ENCODE peak calls at places on chromosomes 5 and 9, in eight cellular contexts. One of them, this sample, is unnamed.

GRCh38 chr5:95845401-95845800 is 22.9 kb upstream of the GLRX start:
- DNase-seq in GM12892: no peak
- DNase-seq in GM12878: no peak
- DNase-seq in HepG2: no peak
- DNase-seq in Panc1: no peak
- DNase-seq in HCT116: no peak
- DNase-seq in breast epithelium: no peak
- DNase-seq in transverse colon: no peak
- DNase-seq in this sample: no peak

GRCh38 chr9:95458666-95459065 is 58.1 kb downstream of the PTCH1 start:
- DNase-seq in GM12892: no peak
- DNase-seq in GM12878: no peak
- DNase-seq in HepG2: no peak
- DNase-seq in Panc1: no peak
- DNase-seq in HCT116: no peak
- DNase-seq in breast epithelium: no peak
- DNase-seq in transverse colon: no peak
- DNase-seq in this sample: no peak

GRCh38 chr9:94623253-94623652 is 16.1 kb downstream of the FBP1 start:
- DNase-seq in GM12892: peak; percentile 47
- DNase-seq in GM12878: no peak
- DNase-seq in HepG2: peak; percentile 85
- DNase-seq in Panc1: no peak
- DNase-seq in HCT116: peak; percentile 59
- DNase-seq in breast epithelium: no peak
- DNase-seq in transverse colon: peak; percentile 80
- DNase-seq in this sample: no peak

GRCh38 chr5:139649082-139649991 is 1.2 kb downstream of the CXXC5 start:
- DNase-seq in GM12892: no peak
- DNase-seq in GM12878: no peak
- DNase-seq in HepG2: no peak
- DNase-seq in Panc1: no peak
- DNase-seq in HCT116: no peak
- DNase-seq in breast epithelium: no peak
- DNase-seq in transverse colon: peak; percentile 32
- DNase-seq in this sample: peak; percentile 69

GRCh38 chr9:112719696-112720095 is 1.8 kb upstream of the INIP start:
- DNase-seq in GM12892: no peak
- DNase-seq in GM12878: no peak
- DNase-seq in HepG2: no peak
- DNase-seq in Panc1: no peak
- DNase-seq in HCT116: no peak
- DNase-seq in breast epithelium: no peak
- DNase-seq in transverse colon: no peak
- DNase-seq in this sample: no peak

GRCh38 chr9:98373622-98374021 is 118.2 kb upstream of the TBC1D2 start:
- DNase-seq in GM12892: no peak
- DNase-seq in GM12878: no peak
- DNase-seq in HepG2: no peak
- DNase-seq in Panc1: no peak
- DNase-seq in HCT116: no peak
- DNase-seq in breast epithelium: no peak
- DNase-seq in transverse colon: no peak
- DNase-seq in this sample: no peak

GRCh38 chr5:81971086-81971693 is 633 bp upstream of the ATG10 start:
- DNase-seq in GM12892: no peak
- DNase-seq in GM12878: peak; percentile 19
- DNase-seq in HepG2: peak; percentile 3
- DNase-seq in Panc1: peak; percentile 15
- DNase-seq in HCT116: no peak
- DNase-seq in breast epithelium: no peak
- DNase-seq in transverse colon: peak; percentile 9
- DNase-seq in this sample: no peak

GRCh38 chr9:3699868-3700267 is 174.1 kb upstream of the RFX3 start:
- DNase-seq in GM12892: no peak
- DNase-seq in GM12878: no peak
- DNase-seq in HepG2: no peak
- DNase-seq in Panc1: no peak
- DNase-seq in HCT116: no peak
- DNase-seq in breast epithelium: no peak
- DNase-seq in transverse colon: no peak
- DNase-seq in this sample: no peak

GRCh38 chr5:172770675-172771438 is at the start of gene DUSP1:
- DNase-seq in GM12892: peak; percentile 92
- DNase-seq in GM12878: no peak
- DNase-seq in HepG2: peak; percentile 88
- DNase-seq in Panc1: peak; percentile 76
- DNase-seq in HCT116: peak; percentile 89
- DNase-seq in breast epithelium: peak; percentile 99
- DNase-seq in transverse colon: peak; percentile 99
- DNase-seq in this sample: peak; percentile 100

GRCh38 chr5:74122979-74123575 is 497.1 kb downstream of the ARHGEF28 start:
- DNase-seq in GM12892: no peak
- DNase-seq in GM12878: no peak
- DNase-seq in HepG2: no peak
- DNase-seq in Panc1: no peak
- DNase-seq in HCT116: no peak
- DNase-seq in breast epithelium: no peak
- DNase-seq in transverse colon: no peak
- DNase-seq in this sample: no peak

GRCh38 chr9:123120953-123121352 is 87.5 kb downstream of the GPR21 start:
- DNase-seq in GM12892: no peak
- DNase-seq in GM12878: no peak
- DNase-seq in HepG2: no peak
- DNase-seq in Panc1: no peak
- DNase-seq in HCT116: no peak
- DNase-seq in breast epithelium: no peak
- DNase-seq in transverse colon: no peak
- DNase-seq in this sample: no peak

GRCh38 chr5:146447734-146448380 is 724 bp downstream of the TCERG1 start:
- DNase-seq in GM12892: no peak
- DNase-seq in GM12878: no peak
- DNase-seq in HepG2: peak; percentile 47
- DNase-seq in Panc1: no peak
- DNase-seq in HCT116: no peak
- DNase-seq in breast epithelium: no peak
- DNase-seq in transverse colon: peak; percentile 45
- DNase-seq in this sample: no peak

GRCh38 chr9:84301851-84302250 is 38.7 kb downstream of the SLC28A3 start:
- DNase-seq in GM12892: no peak
- DNase-seq in GM12878: no peak
- DNase-seq in HepG2: no peak
- DNase-seq in Panc1: no peak
- DNase-seq in HCT116: no peak
- DNase-seq in breast epithelium: no peak
- DNase-seq in transverse colon: no peak
- DNase-seq in this sample: no peak

GRCh38 chr5:143311955-143312354 is 91.5 kb downstream of the NR3C1 start:
- DNase-seq in GM12892: no peak
- DNase-seq in GM12878: no peak
- DNase-seq in HepG2: no peak
- DNase-seq in Panc1: no peak
- DNase-seq in HCT116: no peak
- DNase-seq in breast epithelium: no peak
- DNase-seq in transverse colon: no peak
- DNase-seq in this sample: no peak

GRCh38 chr9:83346655-83347393 is 191.4 kb downstream of the FRMD3 start:
- DNase-seq in GM12892: no peak
- DNase-seq in GM12878: no peak
- DNase-seq in HepG2: no peak
- DNase-seq in Panc1: no peak
- DNase-seq in HCT116: no peak
- DNase-seq in breast epithelium: no peak
- DNase-seq in transverse colon: no peak
- DNase-seq in this sample: no peak

GRCh38 chr5:52024363-52024762 is 641.1 kb downstream of the ISL1 start:
- DNase-seq in GM12892: no peak
- DNase-seq in GM12878: no peak
- DNase-seq in HepG2: peak; percentile 6
- DNase-seq in Panc1: no peak
- DNase-seq in HCT116: no peak
- DNase-seq in breast epithelium: no peak
- DNase-seq in transverse colon: no peak
- DNase-seq in this sample: no peak

GRCh38 chr5:89901983-89902382 is 507.6 kb downstream of the CETN3 start:
- DNase-seq in GM12892: no peak
- DNase-seq in GM12878: no peak
- DNase-seq in HepG2: no peak
- DNase-seq in Panc1: no peak
- DNase-seq in HCT116: no peak
- DNase-seq in breast epithelium: peak; percentile 23
- DNase-seq in transverse colon: peak; percentile 18
- DNase-seq in this sample: peak; percentile 87
- TF ChIP-seq POLR2AphosphoS5 in GM12892: no peak
- TF ChIP-seq POLR2AphosphoS5 in GM12878: no peak
- TF ChIP-seq POLR2AphosphoS5 in HepG2: no peak
- TF ChIP-seq POLR2AphosphoS5 in Panc1: no peak
- TF ChIP-seq POLR2AphosphoS5 in HCT116: no peak
- TF ChIP-seq POLR2AphosphoS5 in breast epithelium: no peak
- TF ChIP-seq POLR2AphosphoS5 in transverse colon: peak; percentile 52
- TF ChIP-seq POLR2AphosphoS5 in this sample: peak; percentile 71

GRCh38 chr9:131125038-131125287 is 423 bp upstream of the NUP214 start:
- DNase-seq in GM12892: no peak
- DNase-seq in GM12878: no peak
- DNase-seq in HepG2: no peak
- DNase-seq in Panc1: no peak
- DNase-seq in HCT116: no peak
- DNase-seq in breast epithelium: no peak
- DNase-seq in transverse colon: no peak
- DNase-seq in this sample: no peak
- TF ChIP-seq POLR2AphosphoS5 in GM12892: no peak
- TF ChIP-seq POLR2AphosphoS5 in GM12878: no peak
- TF ChIP-seq POLR2AphosphoS5 in HepG2: no peak
- TF ChIP-seq POLR2AphosphoS5 in Panc1: no peak
- TF ChIP-seq POLR2AphosphoS5 in HCT116: no peak
- TF ChIP-seq POLR2AphosphoS5 in breast epithelium: no peak
- TF ChIP-seq POLR2AphosphoS5 in transverse colon: no peak
- TF ChIP-seq POLR2AphosphoS5 in this sample: no peak

DNA sequence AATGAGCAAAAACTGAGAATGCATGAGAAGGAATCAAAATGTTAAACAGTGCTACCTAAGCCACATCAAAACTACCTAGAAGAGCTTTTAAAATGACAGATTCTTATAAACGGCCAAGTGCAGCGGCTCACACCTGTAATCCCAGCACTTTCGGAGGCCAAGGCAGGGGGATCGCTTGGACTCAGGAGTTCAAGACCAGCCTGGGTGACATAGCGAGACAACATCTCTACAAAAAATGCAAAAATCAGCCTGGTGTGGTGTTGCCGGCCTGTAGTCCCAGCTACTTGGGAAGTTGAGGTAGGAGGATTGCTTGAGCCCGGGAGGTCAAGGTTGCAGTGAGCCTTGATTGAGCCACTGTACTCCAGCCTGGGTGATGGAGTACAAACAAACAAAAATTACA is 13.4 kb downstream of the FNBP1 start:
- DNase-seq in GM12892: no peak
- DNase-seq in GM12878: no peak
- DNase-seq in HepG2: no peak
- DNase-seq in Panc1: no peak
- DNase-seq in HCT116: no peak
- DNase-seq in breast epithelium: no peak
- DNase-seq in transverse colon: no peak
- DNase-seq in this sample: no peak
- TF ChIP-seq POLR2AphosphoS5 in GM12892: no peak
- TF ChIP-seq POLR2AphosphoS5 in GM12878: no peak
- TF ChIP-seq POLR2AphosphoS5 in HepG2: no peak
- TF ChIP-seq POLR2AphosphoS5 in Panc1: no peak
- TF ChIP-seq POLR2AphosphoS5 in HCT116: no peak
- TF ChIP-seq POLR2AphosphoS5 in breast epithelium: no peak
- TF ChIP-seq POLR2AphosphoS5 in transverse colon: no peak
- TF ChIP-seq POLR2AphosphoS5 in this sample: no peak

DNA sequence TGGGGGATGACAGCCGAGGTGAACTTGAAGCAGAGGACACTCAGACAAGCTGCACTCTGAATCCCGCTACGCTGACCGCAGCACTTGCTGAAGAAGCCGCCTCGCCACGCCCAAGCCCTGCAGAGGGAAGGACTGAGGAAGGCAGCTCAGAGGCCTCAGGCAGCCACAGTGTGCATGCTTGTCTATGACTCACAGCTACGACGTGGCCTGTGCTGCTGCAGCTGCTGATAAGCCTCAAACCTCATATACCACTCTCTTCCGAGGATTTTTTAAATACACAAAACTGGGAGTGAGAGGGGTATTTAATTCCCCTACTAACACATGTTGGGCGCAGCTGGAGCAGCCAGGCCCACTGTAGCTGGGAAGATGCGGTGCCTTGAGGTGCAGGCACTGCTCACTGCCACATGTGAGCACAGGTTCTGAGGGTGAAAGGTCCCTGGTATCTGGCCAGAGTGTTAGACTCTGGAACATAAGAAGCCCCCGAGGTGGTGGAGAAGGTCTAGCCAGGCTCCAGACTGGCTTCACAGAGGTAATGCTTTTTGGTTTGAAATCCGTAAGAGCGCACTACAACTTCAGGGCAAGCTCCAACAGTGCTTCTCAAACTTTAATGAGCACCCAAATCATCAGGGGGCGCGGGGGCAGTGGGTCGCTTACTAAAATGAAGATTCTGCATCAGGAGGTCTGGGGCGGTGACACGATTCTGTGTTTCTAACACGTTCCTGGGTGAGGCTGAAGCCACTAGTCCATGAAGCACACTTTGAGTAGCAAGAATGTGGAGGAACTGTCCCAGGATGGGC is 196.8 kb downstream of the AUH start:
- DNase-seq in GM12892: no peak
- DNase-seq in GM12878: no peak
- DNase-seq in HepG2: peak; percentile 30
- DNase-seq in Panc1: no peak
- DNase-seq in HCT116: peak; percentile 81
- DNase-seq in breast epithelium: peak; percentile 26
- DNase-seq in transverse colon: peak; percentile 87
- DNase-seq in this sample: peak; percentile 80
- TF ChIP-seq POLR2AphosphoS5 in GM12892: no peak
- TF ChIP-seq POLR2AphosphoS5 in GM12878: no peak
- TF ChIP-seq POLR2AphosphoS5 in HepG2: no peak
- TF ChIP-seq POLR2AphosphoS5 in Panc1: no peak
- TF ChIP-seq POLR2AphosphoS5 in HCT116: no peak
- TF ChIP-seq POLR2AphosphoS5 in breast epithelium: no peak
- TF ChIP-seq POLR2AphosphoS5 in transverse colon: no peak
- TF ChIP-seq POLR2AphosphoS5 in this sample: no peak

GRCh38 chr5:166330061-166330460 is 1961.4 kb upstream of the WWC1 start:
- DNase-seq in GM12892: no peak
- DNase-seq in GM12878: no peak
- DNase-seq in HepG2: no peak
- DNase-seq in Panc1: no peak
- DNase-seq in HCT116: no peak
- DNase-seq in breast epithelium: no peak
- DNase-seq in transverse colon: no peak
- DNase-seq in this sample: no peak

GRCh38 chr5:166320923-166321480 is 1970.4 kb upstream of the WWC1 start:
- DNase-seq in GM12892: no peak
- DNase-seq in GM12878: no peak
- DNase-seq in HepG2: no peak
- DNase-seq in Panc1: no peak
- DNase-seq in HCT116: no peak
- DNase-seq in breast epithelium: no peak
- DNase-seq in transverse colon: no peak
- DNase-seq in this sample: no peak

DNA sequence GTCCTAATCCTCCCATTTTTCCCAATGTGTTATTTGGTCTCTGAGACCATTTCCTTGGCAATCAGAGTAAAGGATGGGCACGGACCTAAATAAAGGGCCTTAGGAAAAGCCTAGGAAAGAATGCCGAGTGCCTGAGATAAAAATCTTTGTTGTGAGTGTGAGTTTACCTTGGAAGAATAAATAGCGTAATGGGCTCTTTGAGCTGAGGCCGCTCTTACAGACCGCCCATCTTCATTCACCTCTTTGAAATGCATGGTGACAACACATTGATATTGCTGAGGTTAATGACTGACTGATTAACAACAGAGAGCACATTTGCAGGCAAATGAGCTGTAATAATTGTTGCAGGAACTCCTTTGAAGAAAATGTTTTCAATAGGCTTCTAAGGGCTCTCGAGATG is 1967.1 kb upstream of the WWC1 start:
- DNase-seq in GM12892: no peak
- DNase-seq in GM12878: no peak
- DNase-seq in HepG2: no peak
- DNase-seq in Panc1: no peak
- DNase-seq in HCT116: no peak
- DNase-seq in breast epithelium: no peak
- DNase-seq in transverse colon: no peak
- DNase-seq in this sample: no peak
- TF ChIP-seq POLR2AphosphoS5 in GM12892: no peak
- TF ChIP-seq POLR2AphosphoS5 in GM12878: no peak
- TF ChIP-seq POLR2AphosphoS5 in HepG2: no peak
- TF ChIP-seq POLR2AphosphoS5 in Panc1: no peak
- TF ChIP-seq POLR2AphosphoS5 in HCT116: no peak
- TF ChIP-seq POLR2AphosphoS5 in breast epithelium: no peak
- TF ChIP-seq POLR2AphosphoS5 in transverse colon: no peak
- TF ChIP-seq POLR2AphosphoS5 in this sample: no peak

This sample was measured in sigmoid colon.